ENCODE peak calls at places on chromosome 5, in six cellular contexts. S, Y, M, E, U and Q are unnamed samples.

GRCh38 chr5:143887302-143887638 is 75.3 kb downstream of the HMHB1 start:
- DNase-seq in U (no peak), E (no peak), Y (peak; percentile 21), M (no peak), S (no peak), Q (peak; percentile 32)

GRCh38 chr5:153900703-153901395 is 137.9 kb downstream of the FAM114A2 start:
- DNase-seq in Y (no peak), E (no peak), U (no peak), S (no peak), M (no peak), Q (no peak)

GRCh38 chr5:100902406-100903035 is 561 bp downstream of the ST8SIA4 start:
- DNase-seq in M (peak; percentile 73), E (no peak), Y (no peak), S (no peak), U (no peak), Q (no peak)

GRCh38 chr5:38853753-38854470 is 8.1 kb downstream of the OSMR start:
- DNase-seq in Y (no peak), U (peak; percentile 35), S (no peak), M (no peak), E (peak; percentile 100), Q (peak; percentile 66)

GRCh38 chr5:176784218-176785165 is 25.9 kb upstream of the UNC5A start:
- DNase-seq in U (peak; percentile 89), M (peak; percentile 85), Y (no peak), S (no peak), E (peak; percentile 90), Q (no peak)

GRCh38 chr5:154479160-154479943 is 1.3 kb upstream of the HAND1 start:
- DNase-seq in E (no peak), Y (no peak), U (no peak), M (peak; percentile 71), S (no peak), Q (no peak)

GRCh38 chr5:117713585-117714198 is 1139.1 kb upstream of the SEMA6A start:
- DNase-seq in Y (no peak), M (peak; percentile 45), S (no peak), E (no peak), U (no peak), Q (no peak)

GRCh38 chr5:176561259-176561658 is 12.1 kb downstream of the CDHR2 start:
- DNase-seq in S (no peak), M (no peak), U (no peak), E (no peak), Y (no peak), Q (no peak)

GRCh38 chr5:50767588-50767987 is 101.2 kb downstream of the PARP8 start:
- DNase-seq in Y (no peak), S (no peak), M (no peak), E (no peak), U (no peak), Q (no peak)

GRCh38 chr5:142740903-142741302 is 29.3 kb upstream of the ARHGAP26 start:
- DNase-seq in Y (no peak), E (no peak), U (no peak), M (no peak), S (no peak), Q (no peak)

GRCh38 chr5:141351591-141351990 is 1.7 kb downstream of the PCDHGB1 start:
- DNase-seq in M (no peak), S (no peak), Y (no peak), E (no peak), U (no peak), Q (no peak)

GRCh38 chr5:89351232-89351631 is 468.2 kb upstream of the MEF2C start:
- DNase-seq in U (no peak), M (no peak), E (no peak), S (no peak), Y (no peak), Q (no peak)

GRCh38 chr5:98793223-98793622 is 19.8 kb downstream of the RGMB start:
- DNase-seq in S (no peak), Y (no peak), M (no peak), U (no peak), E (no peak), Q (no peak)

GRCh38 chr5:36491860-36492259 is 114.5 kb upstream of the SLC1A3 start:
- DNase-seq in Y (no peak), S (no peak), M (peak; percentile 64), E (no peak), U (no peak), Q (peak; percentile 35)

GRCh38 chr5:147860641-147861025 is 17.9 kb upstream of the SCGB3A2 start:
- DNase-seq in M (peak; percentile 54), E (no peak), S (no peak), Y (peak; percentile 16), U (no peak), Q (no peak)

GRCh38 chr5:16759147-16759800 is 142.5 kb upstream of the RETREG1 start:
- DNase-seq in E (no peak), Y (no peak), U (no peak), M (no peak), S (no peak), Q (no peak)

GRCh38 chr5:82861705-82862104 is 215.5 kb downstream of the TMEM167A start:
- DNase-seq in E (no peak), M (no peak), U (no peak), Y (no peak), S (no peak), Q (no peak)

GRCh38 chr5:58184910-58185309 is 275.0 kb downstream of the PLK2 start:
- DNase-seq in U (no peak), Y (no peak), S (no peak), M (no peak), E (peak; percentile 77), Q (no peak)

GRCh38 chr5:173429489-173430150 is 101.4 kb upstream of the STC2 start:
- DNase-seq in M (no peak), S (no peak), Y (no peak), U (no peak), E (no peak), Q (no peak)

GRCh38 chr5:180172447-180173197 is 36.4 kb downstream of the RASGEF1C start:
- DNase-seq in M (no peak), E (no peak), Y (no peak), U (no peak), S (no peak), Q (no peak)

GRCh38 chr5:140468188-140468587 is 66.6 kb downstream of the ANKHD1 start:
- DNase-seq in M (no peak), S (no peak), Y (no peak), E (no peak), U (no peak), Q (no peak)

GRCh38 chr5:135490245-135491037 is 38.3 kb upstream of the TIFAB start:
- DNase-seq in S (no peak), E (no peak), M (peak; percentile 79), U (no peak), Y (no peak), Q (no peak)

GRCh38 chr5:122077451-122078115 is 476 bp downstream of the LOX start:
- DNase-seq in U (no peak), S (no peak), Y (peak; percentile 15), E (no peak), M (peak; percentile 84), Q (no peak)

GRCh38 chr5:42813533-42813932 is 1.8 kb upstream of the SELENOP start:
- DNase-seq in Y (no peak), S (no peak), E (no peak), M (peak; percentile 94), U (no peak), Q (no peak)

GRCh38 chr5:16304846-16305245 is 125.3 kb upstream of the MARCHF11 start:
- DNase-seq in U (no peak), Y (no peak), M (no peak), S (no peak), E (no peak), Q (no peak)

GRCh38 chr5:119706049-119706448 is 76.7 kb downstream of the FAM170A start:
- DNase-seq in Y (no peak), S (no peak), E (no peak), U (no peak), M (peak; percentile 53), Q (no peak)
- H3K27ac ChIP-seq in Y (no peak overlapping the region), S (no peak overlapping the region), E (no peak overlapping the region), U (no peak overlapping the region), M (no peak overlapping the region), Q (no peak overlapping the region)

GRCh38 chr5:14665949-14666741 is 1.6 kb downstream of the OTULIN start:
- DNase-seq in Y (peak; percentile 24), S (peak; percentile 45), E (no peak), U (peak; percentile 46), M (peak; percentile 73), Q (no peak)
- H3K4me1 ChIP-seq in Y (peaks cover 19% of the 10 kb centered on the region), S (peaks cover 66% of the 10 kb centered on the region), E (peaks cover 33% of the 10 kb centered on the region), U (peaks cover 50% of the 10 kb centered on the region), M (peaks cover 9% of the 10 kb centered on the region), Q (peaks cover 21% of the 10 kb centered on the region)

GRCh38 chr5:137085206-137085605 is 413.9 kb downstream of the SPOCK1 start:
- DNase-seq in U (no peak), Y (no peak), S (no peak), E (no peak), M (no peak), Q (no peak)
- H3K27ac ChIP-seq in U (no peak overlapping the region), Y (no peak overlapping the region), S (no peak overlapping the region), E (no peak overlapping the region), M (no peak overlapping the region), Q (no peak overlapping the region)

DNA sequence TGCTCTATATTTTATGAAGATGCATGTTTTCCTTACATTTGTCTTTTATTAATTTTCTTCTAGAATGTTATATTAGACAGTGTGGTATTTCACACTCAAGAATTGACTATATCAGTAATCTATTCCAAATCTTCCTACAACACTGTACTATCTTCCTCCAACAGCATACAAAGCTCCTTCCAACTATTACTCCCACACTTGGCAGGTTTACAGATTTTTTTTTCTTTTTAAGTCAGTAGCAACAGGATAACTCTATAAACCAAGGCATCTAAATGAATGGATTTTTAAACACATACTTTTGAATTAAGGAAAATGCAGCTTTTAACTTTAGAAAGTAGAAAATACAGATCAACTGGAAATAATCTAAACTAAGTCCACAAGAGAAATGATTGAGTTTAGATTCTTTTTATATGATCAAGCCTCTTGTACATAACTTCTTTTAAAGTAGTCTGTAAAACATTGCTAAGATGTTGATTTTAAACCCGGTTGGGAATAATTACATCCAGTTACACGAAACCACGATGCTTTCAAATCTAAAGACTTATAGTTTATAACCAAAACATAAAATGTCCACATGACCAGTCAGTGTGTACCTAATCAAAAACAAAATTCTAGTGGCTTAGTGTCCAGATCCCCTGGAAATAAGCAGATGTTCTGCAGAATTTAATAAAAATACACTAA is 281.6 kb downstream of the ADAMTS6 start:
- DNase-seq in M (no peak), U (no peak), E (no peak), S (no peak), Y (no peak), Q (no peak)
- H3K4me1 ChIP-seq in M (no peaks in the 10 kb centered on the region), U (peaks cover 20% of the 10 kb centered on the region), E (peaks cover 28% of the 10 kb centered on the region), S (no peaks in the 10 kb centered on the region), Y (no peaks in the 10 kb centered on the region), Q (no peaks in the 10 kb centered on the region)